ENCODE peak calls at places on chromosomes 1 and 21, in seven cellular contexts. T is SW480; Q is HFF-Myc; C is CD8-positive, alpha-beta T cell; J is AG08396; H is HAP-1; U is effector CD4-positive, alpha-beta T cell. K is an unnamed sample.

GRCh38 chr1:216740334-216740733 is 17.1 kb upstream of the ESRRG start:
- DNase-seq in T (no peak), Q (no peak), C (no peak), J (no peak), H (peak; percentile 50), U (no peak), K (no peak)

GRCh38 chr1:238108417-238108816 is 217.7 kb upstream of the ZP4 start:
- DNase-seq in T (no peak), Q (no peak), C (no peak), J (no peak), H (no peak), U (no peak), K (no peak)

GRCh38 chr1:64240209-64240608 is 36.8 kb downstream of the UBE2U start:
- DNase-seq in T (no peak), Q (no peak), C (no peak), J (no peak), H (no peak), U (no peak), K (no peak)

GRCh38 chr1:24092979-24093378 is 19.0 kb downstream of the MYOM3 start:
- DNase-seq in T (no peak), Q (no peak), C (no peak), J (no peak), H (no peak), U (no peak), K (no peak)

GRCh38 chr1:204673909-204674701 is 11.4 kb downstream of the LRRN2 start:
- DNase-seq in T (no peak), Q (no peak), C (no peak), J (no peak), H (no peak), U (no peak), K (no peak)

GRCh38 chr1:192951961-192952460 is 107.1 kb downstream of the UCHL5 start:
- DNase-seq in T (no peak), Q (peak; percentile 72), C (no peak), J (peak; percentile 45), H (no peak), U (no peak), K (no peak)

GRCh38 chr21:45632897-45633260 is 10.6 kb upstream of the PCBP3 start:
- DNase-seq in T (no peak), Q (no peak), C (no peak), J (no peak), H (no peak), U (no peak), K (no peak)

GRCh38 chr1:200642481-200642880 is 21.9 kb upstream of the KIF14 start:
- DNase-seq in T (no peak), Q (no peak), C (no peak), J (no peak), H (no peak), U (no peak), K (no peak)

GRCh38 chr1:236608930-236609726 is 4.8 kb upstream of the HEATR1 start:
- DNase-seq in T (peak; percentile 61), Q (no peak), C (no peak), J (peak; percentile 23), H (peak; percentile 81), U (no peak), K (peak; percentile 75)

GRCh38 chr21:32278068-32278467 is 781 bp downstream of the MIS18A start:
- DNase-seq in T (peak; percentile 39), Q (no peak), C (no peak), J (no peak), H (peak; percentile 17), U (no peak), K (no peak)

GRCh38 chr1:158203693-158204457 is 23.2 kb downstream of the CD1D start:
- DNase-seq in T (peak; percentile 52), Q (peak; percentile 45), C (no peak), J (peak; percentile 48), H (peak; percentile 40), U (peak; percentile 12), K (peak; percentile 41)

GRCh38 chr21:31554511-31555022 is 104.9 kb upstream of the SOD1 start:
- DNase-seq in T (no peak), Q (no peak), C (no peak), J (no peak), H (peak; percentile 24), U (no peak), K (peak; percentile 4)

GRCh38 chr1:230681599-230681998 is 32.3 kb downstream of the AGT start:
- DNase-seq in T (peak; percentile 42), Q (peak; percentile 61), C (no peak), J (peak; percentile 61), H (no peak), U (no peak), K (peak; percentile 74)

GRCh38 chr1:181398544-181398943 is 84.8 kb upstream of the CACNA1E start:
- DNase-seq in T (no peak), Q (no peak), C (no peak), J (no peak), H (no peak), U (no peak), K (no peak)

GRCh38 chr1:17232759-17233661 is 15.9 kb upstream of the PADI3 start:
- DNase-seq in T (peak; percentile 92), Q (peak; percentile 75), C (no peak), J (peak; percentile 63), H (no peak), U (no peak), K (peak; percentile 38)

GRCh38 chr1:151920147-151920546 is 10.8 kb upstream of the THEM4 start:
- DNase-seq in T (no peak), Q (no peak), C (no peak), J (no peak), H (no peak), U (no peak), K (no peak)

GRCh38 chr1:996851-997727 is 2.8 kb downstream of the HES4 start:
- DNase-seq in T (peak; percentile 21), Q (no peak), C (no peak), J (peak; percentile 15), H (peak; percentile 36), U (no peak), K (no peak)

K was measured in Calu3.